ENCODE peak calls at places on chromosomes 12 and 14, in nine cellular contexts. One of them, this sample, is unnamed.

GRCh38 chr12:6770600-6770999 is 1.7 kb upstream of the LAG3 start:
- DNase-seq in foreskin fibroblast: no peak
- DNase-seq in OCI-LY7: no peak
- DNase-seq in suprapubic skin: no peak
- DNase-seq in MM.1S: no peak
- DNase-seq in cardiac muscle cell: no peak
- DNase-seq in astrocyte of the spinal cord: no peak
- DNase-seq in body of pancreas: no peak
- DNase-seq in pancreas: no peak
- DNase-seq in this sample: no peak

GRCh38 chr12:1380171-1380974 is 214.0 kb downstream of the FBXL14 start:
- DNase-seq in MM.1S: no peak
- DNase-seq in body of pancreas: no peak
- DNase-seq in foreskin fibroblast: no peak
- DNase-seq in OCI-LY7: no peak
- DNase-seq in suprapubic skin: no peak
- DNase-seq in pancreas: no peak
- DNase-seq in cardiac muscle cell: no peak
- DNase-seq in astrocyte of the spinal cord: no peak
- DNase-seq in this sample: no peak

GRCh38 chr14:99881011-99881410 is 87.8 kb downstream of the EML1 start:
- DNase-seq in astrocyte of the spinal cord: no peak
- DNase-seq in cardiac muscle cell: no peak
- DNase-seq in body of pancreas: no peak
- DNase-seq in foreskin fibroblast: peak
- DNase-seq in suprapubic skin: no peak
- DNase-seq in MM.1S: no peak
- DNase-seq in pancreas: no peak
- DNase-seq in OCI-LY7: no peak
- DNase-seq in this sample: no peak

GRCh38 chr12:68899251-68899771 is 33.7 kb downstream of the CPM start:
- DNase-seq in body of pancreas: peak
- DNase-seq in astrocyte of the spinal cord: peak
- DNase-seq in OCI-LY7: no peak
- DNase-seq in cardiac muscle cell: peak
- DNase-seq in MM.1S: no peak
- DNase-seq in pancreas: peak
- DNase-seq in suprapubic skin: no peak
- DNase-seq in foreskin fibroblast: peak
- DNase-seq in this sample: peak

GRCh38 chr14:61652526-61653262 is 42.6 kb upstream of the HIF1A start:
- DNase-seq in body of pancreas: no peak
- DNase-seq in pancreas: no peak
- DNase-seq in suprapubic skin: no peak
- DNase-seq in foreskin fibroblast: no peak
- DNase-seq in MM.1S: no peak
- DNase-seq in cardiac muscle cell: no peak
- DNase-seq in OCI-LY7: no peak
- DNase-seq in astrocyte of the spinal cord: no peak
- DNase-seq in this sample: no peak

GRCh38 chr12:67943295-67943892 is 45.9 kb upstream of the IFNG-AS1 start:
- DNase-seq in foreskin fibroblast: peak
- DNase-seq in suprapubic skin: no peak
- DNase-seq in pancreas: no peak
- DNase-seq in astrocyte of the spinal cord: peak
- DNase-seq in MM.1S: peak
- DNase-seq in body of pancreas: peak
- DNase-seq in OCI-LY7: peak
- DNase-seq in cardiac muscle cell: peak
- DNase-seq in this sample: peak

GRCh38 chr12:51863363-51863920 is 14.9 kb upstream of the FIGNL2 start:
- DNase-seq in OCI-LY7: no peak
- DNase-seq in cardiac muscle cell: peak
- DNase-seq in MM.1S: no peak
- DNase-seq in body of pancreas: no peak
- DNase-seq in suprapubic skin: no peak
- DNase-seq in astrocyte of the spinal cord: no peak
- DNase-seq in foreskin fibroblast: no peak
- DNase-seq in pancreas: no peak
- DNase-seq in this sample: no peak

GRCh38 chr14:29528889-29529288 is 398.8 kb downstream of the PRKD1 start:
- DNase-seq in astrocyte of the spinal cord: peak
- DNase-seq in pancreas: no peak
- DNase-seq in foreskin fibroblast: no peak
- DNase-seq in suprapubic skin: no peak
- DNase-seq in cardiac muscle cell: peak
- DNase-seq in body of pancreas: no peak
- DNase-seq in OCI-LY7: no peak
- DNase-seq in MM.1S: no peak
- DNase-seq in this sample: peak

GRCh38 chr14:54444701-54445100 is 3.5 kb upstream of the CNIH1 start:
- DNase-seq in body of pancreas: no peak
- DNase-seq in foreskin fibroblast: peak
- DNase-seq in pancreas: no peak
- DNase-seq in suprapubic skin: no peak
- DNase-seq in cardiac muscle cell: peak
- DNase-seq in OCI-LY7: no peak
- DNase-seq in MM.1S: no peak
- DNase-seq in astrocyte of the spinal cord: no peak
- DNase-seq in this sample: no peak

GRCh38 chr12:92973614-92974013 is 44.5 kb upstream of the EEA1 start:
- DNase-seq in astrocyte of the spinal cord: peak
- DNase-seq in suprapubic skin: no peak
- DNase-seq in OCI-LY7: no peak
- DNase-seq in cardiac muscle cell: peak
- DNase-seq in foreskin fibroblast: peak
- DNase-seq in pancreas: no peak
- DNase-seq in MM.1S: peak
- DNase-seq in body of pancreas: no peak
- DNase-seq in this sample: peak

DNA sequence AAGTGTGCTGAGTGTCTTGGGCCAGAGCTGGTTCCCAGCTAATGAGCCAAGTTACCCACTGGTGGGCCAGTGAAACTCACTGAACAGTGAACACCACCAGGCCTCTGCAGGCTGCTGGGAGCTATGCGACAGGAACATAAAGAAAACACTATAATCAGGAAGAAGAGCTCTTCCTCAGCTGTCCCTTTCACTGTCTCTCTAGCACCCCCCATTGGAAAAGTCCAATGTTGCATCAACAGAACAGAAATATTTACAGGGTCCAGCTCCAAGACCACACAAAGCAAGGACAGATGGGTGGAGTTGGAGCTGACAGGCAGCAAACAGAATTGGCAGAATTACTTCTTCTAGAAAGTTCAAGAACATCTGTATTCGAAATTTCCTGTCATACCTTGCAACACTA is 903.6 kb upstream of the TMEM132C start:
- DNase-seq in pancreas: no peak
- DNase-seq in cardiac muscle cell: no peak
- DNase-seq in foreskin fibroblast: no peak
- DNase-seq in astrocyte of the spinal cord: peak
- DNase-seq in body of pancreas: no peak
- DNase-seq in OCI-LY7: no peak
- DNase-seq in suprapubic skin: no peak
- DNase-seq in MM.1S: peak
- DNase-seq in this sample: no peak
- TF ChIP-seq CTCF in pancreas: no peak
- TF ChIP-seq CTCF in cardiac muscle cell: no peak
- TF ChIP-seq CTCF in foreskin fibroblast: peak
- TF ChIP-seq CTCF in astrocyte of the spinal cord: peak
- TF ChIP-seq CTCF in body of pancreas: no peak
- TF ChIP-seq CTCF in OCI-LY7: peak
- TF ChIP-seq CTCF in suprapubic skin: no peak
- TF ChIP-seq CTCF in MM.1S: peak
- TF ChIP-seq CTCF in this sample: peak

DNA sequence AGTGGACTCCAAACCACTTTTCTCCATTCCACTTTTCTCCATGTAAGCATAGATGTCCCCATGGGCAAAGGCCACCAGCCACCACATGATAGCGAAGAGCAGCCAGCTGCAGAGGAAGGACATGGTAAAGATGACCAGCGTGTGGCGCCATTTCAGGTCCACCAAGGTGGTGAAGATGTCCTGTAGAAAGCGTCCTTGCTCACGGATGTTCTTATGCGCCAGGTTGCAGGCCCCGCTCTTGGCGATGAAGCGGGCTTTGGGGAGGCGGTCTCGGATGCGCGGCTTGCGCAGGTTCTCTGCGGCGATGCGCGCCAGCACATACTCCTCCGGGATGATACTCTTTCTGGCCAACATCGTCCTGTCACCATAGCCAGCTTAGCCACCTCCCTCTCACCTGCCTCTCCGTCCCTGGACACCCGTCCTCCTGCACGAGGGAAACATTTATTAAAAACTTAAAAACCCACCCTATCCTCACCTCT is 1.2 kb downstream of the KCNJ8 start:
- DNase-seq in suprapubic skin: no peak
- DNase-seq in body of pancreas: peak
- DNase-seq in cardiac muscle cell: peak
- DNase-seq in pancreas: peak
- DNase-seq in astrocyte of the spinal cord: no peak
- DNase-seq in foreskin fibroblast: no peak
- DNase-seq in OCI-LY7: no peak
- DNase-seq in MM.1S: no peak
- DNase-seq in this sample: no peak
- H3K4me3 ChIP-seq in suprapubic skin: peak
- H3K4me3 ChIP-seq in body of pancreas: peak
- H3K4me3 ChIP-seq in cardiac muscle cell: peak
- H3K4me3 ChIP-seq in pancreas: peak
- H3K4me3 ChIP-seq in astrocyte of the spinal cord: peak
- H3K4me3 ChIP-seq in foreskin fibroblast: peak
- H3K4me3 ChIP-seq in OCI-LY7: no peak
- H3K4me3 ChIP-seq in MM.1S: no peak
- H3K4me3 ChIP-seq in this sample: no peak

DNA sequence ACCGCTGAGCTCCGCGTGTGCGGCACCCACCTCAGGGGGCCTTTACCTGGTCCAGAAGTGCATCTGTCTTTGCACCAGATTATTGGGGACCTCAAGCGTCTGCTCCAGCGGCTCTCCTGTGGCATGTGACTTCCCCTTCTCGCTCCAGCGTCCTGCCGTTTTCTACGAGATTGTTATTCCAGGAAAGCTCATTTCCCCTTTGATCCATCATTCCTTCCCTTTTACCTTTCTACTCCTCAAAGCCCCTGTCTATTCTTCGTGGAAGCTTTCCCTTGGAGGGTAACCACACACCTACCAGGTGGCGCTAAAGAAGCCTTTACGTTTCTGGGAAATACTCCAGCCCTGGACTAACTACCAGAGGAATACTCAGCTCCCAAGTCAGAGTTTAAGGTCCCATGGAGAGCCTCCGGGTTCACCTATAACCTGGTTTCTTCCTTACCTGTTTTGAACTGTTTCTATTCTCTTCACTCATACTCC is 1.5 kb downstream of the FKBP4 start:
- DNase-seq in OCI-LY7: no peak
- DNase-seq in pancreas: no peak
- DNase-seq in astrocyte of the spinal cord: no peak
- DNase-seq in body of pancreas: peak
- DNase-seq in cardiac muscle cell: no peak
- DNase-seq in foreskin fibroblast: no peak
- DNase-seq in suprapubic skin: peak
- DNase-seq in MM.1S: no peak
- DNase-seq in this sample: no peak
- TF ChIP-seq CTCF in OCI-LY7: peak
- TF ChIP-seq CTCF in pancreas: no peak
- TF ChIP-seq CTCF in astrocyte of the spinal cord: no peak
- TF ChIP-seq CTCF in body of pancreas: no peak
- TF ChIP-seq CTCF in cardiac muscle cell: no peak
- TF ChIP-seq CTCF in foreskin fibroblast: no peak
- TF ChIP-seq CTCF in suprapubic skin: no peak
- TF ChIP-seq CTCF in MM.1S: no peak
- TF ChIP-seq CTCF in this sample: peak

GRCh38 chr14:60094306-60094897 is 2.7 kb downstream of the PCNX4 start:
- DNase-seq in OCI-LY7: peak
- DNase-seq in MM.1S: no peak
- DNase-seq in astrocyte of the spinal cord: peak
- DNase-seq in pancreas: no peak
- DNase-seq in body of pancreas: no peak
- DNase-seq in suprapubic skin: no peak
- DNase-seq in foreskin fibroblast: peak
- DNase-seq in cardiac muscle cell: peak
- DNase-seq in this sample: no peak
- H3K4me3 ChIP-seq in OCI-LY7: peak
- H3K4me3 ChIP-seq in MM.1S: no peak
- H3K4me3 ChIP-seq in astrocyte of the spinal cord: peak
- H3K4me3 ChIP-seq in pancreas: no peak
- H3K4me3 ChIP-seq in body of pancreas: no peak
- H3K4me3 ChIP-seq in suprapubic skin: no peak
- H3K4me3 ChIP-seq in foreskin fibroblast: peak
- H3K4me3 ChIP-seq in cardiac muscle cell: no peak
- H3K4me3 ChIP-seq in this sample: peak

DNA sequence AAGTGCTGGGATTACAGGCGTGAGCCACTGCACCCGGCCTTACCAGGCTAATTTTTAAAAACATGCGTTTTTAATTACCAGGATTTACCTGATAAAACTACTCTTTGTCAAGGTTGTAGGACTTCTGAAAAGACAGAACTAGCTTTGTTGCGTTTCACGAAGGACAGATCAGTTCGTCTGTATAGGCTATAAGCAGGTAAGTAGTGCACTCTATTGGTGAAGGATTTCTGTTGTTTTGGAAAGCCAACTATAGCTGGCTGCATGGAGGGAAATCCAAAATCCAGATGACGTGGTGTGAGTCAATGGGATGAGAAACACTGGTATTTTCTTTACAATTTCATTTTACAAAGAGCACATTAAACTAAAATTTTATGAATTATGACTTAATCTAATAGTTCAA is 14.6 kb downstream of the GNPNAT1 start:
- DNase-seq in suprapubic skin: no peak
- DNase-seq in body of pancreas: no peak
- DNase-seq in astrocyte of the spinal cord: no peak
- DNase-seq in OCI-LY7: no peak
- DNase-seq in MM.1S: no peak
- DNase-seq in pancreas: no peak
- DNase-seq in cardiac muscle cell: no peak
- DNase-seq in foreskin fibroblast: no peak
- DNase-seq in this sample: no peak
- TF ChIP-seq CTCF in suprapubic skin: no peak
- TF ChIP-seq CTCF in body of pancreas: no peak
- TF ChIP-seq CTCF in astrocyte of the spinal cord: no peak
- TF ChIP-seq CTCF in OCI-LY7: peak
- TF ChIP-seq CTCF in MM.1S: no peak
- TF ChIP-seq CTCF in pancreas: no peak
- TF ChIP-seq CTCF in cardiac muscle cell: no peak
- TF ChIP-seq CTCF in foreskin fibroblast: no peak
- TF ChIP-seq CTCF in this sample: no peak

GRCh38 chr12:3303410-3304136 is 187.4 kb upstream of the PRMT8 start:
- DNase-seq in astrocyte of the spinal cord: no peak
- DNase-seq in cardiac muscle cell: no peak
- DNase-seq in MM.1S: no peak
- DNase-seq in pancreas: peak
- DNase-seq in suprapubic skin: no peak
- DNase-seq in OCI-LY7: no peak
- DNase-seq in foreskin fibroblast: no peak
- DNase-seq in body of pancreas: peak
- DNase-seq in this sample: no peak
- H3K4me3 ChIP-seq in astrocyte of the spinal cord: no peak
- H3K4me3 ChIP-seq in cardiac muscle cell: no peak
- H3K4me3 ChIP-seq in MM.1S: no peak
- H3K4me3 ChIP-seq in pancreas: no peak
- H3K4me3 ChIP-seq in suprapubic skin: no peak
- H3K4me3 ChIP-seq in OCI-LY7: no peak
- H3K4me3 ChIP-seq in foreskin fibroblast: no peak
- H3K4me3 ChIP-seq in body of pancreas: no peak
- H3K4me3 ChIP-seq in this sample: no peak

This sample was measured in epithelial cell of proximal tubule.